ENCODE peak calls at places on chromosome 11, in nine cellular contexts. One of them, this sample, is unnamed.

GRCh38 chr11:126482586-126483108 is 127.2 kb downstream of the ST3GAL4 start:
- DNase-seq in NCI-H2029: no peak
- DNase-seq in CD8-positive, alpha-beta T cell: no peak
- DNase-seq in cortex of kidney: no peak
- DNase-seq in AG20443: no peak
- DNase-seq in lower lobe of right lung: no peak
- DNase-seq in AML-193: no peak
- DNase-seq in memory B cell: no peak
- DNase-seq in GM13976: no peak
- DNase-seq in this sample: no peak

GRCh38 chr11:6813651-6814050 is 14.2 kb upstream of the OR6A2 start:
- DNase-seq in AML-193: no peak
- DNase-seq in GM13976: no peak
- DNase-seq in memory B cell: no peak
- DNase-seq in NCI-H2029: no peak
- DNase-seq in cortex of kidney: no peak
- DNase-seq in AG20443: no peak
- DNase-seq in CD8-positive, alpha-beta T cell: no peak
- DNase-seq in lower lobe of right lung: no peak
- DNase-seq in this sample: no peak

GRCh38 chr11:12864316-12865156 is 144.6 kb upstream of the RASSF10 start:
- DNase-seq in GM13976: no peak
- DNase-seq in AML-193: no peak
- DNase-seq in CD8-positive, alpha-beta T cell: peak
- DNase-seq in lower lobe of right lung: no peak
- DNase-seq in NCI-H2029: peak
- DNase-seq in memory B cell: no peak
- DNase-seq in AG20443: no peak
- DNase-seq in cortex of kidney: no peak
- DNase-seq in this sample: no peak

GRCh38 chr11:69660001-69660500 is 15.1 kb downstream of the LTO1 start:
- DNase-seq in CD8-positive, alpha-beta T cell: no peak
- DNase-seq in lower lobe of right lung: peak
- DNase-seq in memory B cell: no peak
- DNase-seq in cortex of kidney: no peak
- DNase-seq in AML-193: no peak
- DNase-seq in AG20443: no peak
- DNase-seq in NCI-H2029: no peak
- DNase-seq in GM13976: no peak
- DNase-seq in this sample: no peak

GRCh38 chr11:116972692-116973091 is 125.5 kb downstream of the SIK3 start:
- DNase-seq in lower lobe of right lung: no peak
- DNase-seq in GM13976: no peak
- DNase-seq in AG20443: no peak
- DNase-seq in NCI-H2029: no peak
- DNase-seq in cortex of kidney: no peak
- DNase-seq in CD8-positive, alpha-beta T cell: no peak
- DNase-seq in AML-193: no peak
- DNase-seq in memory B cell: no peak
- DNase-seq in this sample: peak

GRCh38 chr11:13962562-13963168 is at the start of gene SPON1:
- DNase-seq in CD8-positive, alpha-beta T cell: peak
- DNase-seq in AML-193: no peak
- DNase-seq in NCI-H2029: no peak
- DNase-seq in cortex of kidney: no peak
- DNase-seq in lower lobe of right lung: peak
- DNase-seq in GM13976: peak
- DNase-seq in memory B cell: no peak
- DNase-seq in AG20443: peak
- DNase-seq in this sample: no peak

GRCh38 chr11:128323381-128323780 is 264.0 kb downstream of the ETS1 start:
- DNase-seq in CD8-positive, alpha-beta T cell: peak
- DNase-seq in NCI-H2029: no peak
- DNase-seq in GM13976: peak
- DNase-seq in memory B cell: peak
- DNase-seq in AML-193: no peak
- DNase-seq in lower lobe of right lung: no peak
- DNase-seq in AG20443: peak
- DNase-seq in cortex of kidney: no peak
- DNase-seq in this sample: no peak

GRCh38 chr11:76265771-76266241 is 59.5 kb upstream of the WNT11 start:
- DNase-seq in NCI-H2029: no peak
- DNase-seq in AG20443: peak
- DNase-seq in CD8-positive, alpha-beta T cell: no peak
- DNase-seq in GM13976: no peak
- DNase-seq in AML-193: no peak
- DNase-seq in memory B cell: no peak
- DNase-seq in cortex of kidney: no peak
- DNase-seq in lower lobe of right lung: no peak
- DNase-seq in this sample: no peak

GRCh38 chr11:71322861-71323582 is 70.6 kb upstream of the SHANK2 start:
- DNase-seq in AG20443: no peak
- DNase-seq in CD8-positive, alpha-beta T cell: no peak
- DNase-seq in NCI-H2029: no peak
- DNase-seq in lower lobe of right lung: no peak
- DNase-seq in GM13976: no peak
- DNase-seq in AML-193: no peak
- DNase-seq in cortex of kidney: no peak
- DNase-seq in memory B cell: no peak
- DNase-seq in this sample: no peak

GRCh38 chr11:75270896-75271415 is 30.4 kb downstream of the TPBGL start:
- DNase-seq in AML-193: peak
- DNase-seq in memory B cell: no peak
- DNase-seq in CD8-positive, alpha-beta T cell: no peak
- DNase-seq in AG20443: peak
- DNase-seq in GM13976: no peak
- DNase-seq in lower lobe of right lung: no peak
- DNase-seq in NCI-H2029: no peak
- DNase-seq in cortex of kidney: no peak
- DNase-seq in this sample: no peak

GRCh38 chr11:113613619-113614018 is 92.5 kb downstream of the TMPRSS5 start:
- DNase-seq in cortex of kidney: no peak
- DNase-seq in AML-193: peak
- DNase-seq in AG20443: no peak
- DNase-seq in GM13976: no peak
- DNase-seq in memory B cell: no peak
- DNase-seq in NCI-H2029: no peak
- DNase-seq in lower lobe of right lung: no peak
- DNase-seq in CD8-positive, alpha-beta T cell: no peak
- DNase-seq in this sample: no peak

GRCh38 chr11:65290448-65291165 is 24.1 kb upstream of the CDC42EP2 start:
- DNase-seq in NCI-H2029: no peak
- DNase-seq in CD8-positive, alpha-beta T cell: no peak
- DNase-seq in AG20443: peak
- DNase-seq in memory B cell: no peak
- DNase-seq in AML-193: peak
- DNase-seq in lower lobe of right lung: peak
- DNase-seq in GM13976: peak
- DNase-seq in cortex of kidney: no peak
- DNase-seq in this sample: peak

GRCh38 chr11:110219011-110219785 is 77.2 kb downstream of the RDX start:
- DNase-seq in AG20443: no peak
- DNase-seq in NCI-H2029: no peak
- DNase-seq in lower lobe of right lung: no peak
- DNase-seq in memory B cell: no peak
- DNase-seq in CD8-positive, alpha-beta T cell: no peak
- DNase-seq in AML-193: no peak
- DNase-seq in GM13976: no peak
- DNase-seq in cortex of kidney: no peak
- DNase-seq in this sample: no peak

GRCh38 chr11:92552942-92553341 is 328.3 kb downstream of the FAT3 start:
- DNase-seq in AG20443: no peak
- DNase-seq in AML-193: no peak
- DNase-seq in memory B cell: no peak
- DNase-seq in CD8-positive, alpha-beta T cell: no peak
- DNase-seq in GM13976: no peak
- DNase-seq in cortex of kidney: no peak
- DNase-seq in NCI-H2029: no peak
- DNase-seq in lower lobe of right lung: no peak
- DNase-seq in this sample: no peak

GRCh38 chr11:45890886-45891550 is 5.6 kb downstream of the MAPK8IP1 start:
- DNase-seq in memory B cell: no peak
- DNase-seq in NCI-H2029: no peak
- DNase-seq in cortex of kidney: no peak
- DNase-seq in AML-193: no peak
- DNase-seq in AG20443: no peak
- DNase-seq in lower lobe of right lung: no peak
- DNase-seq in GM13976: no peak
- DNase-seq in CD8-positive, alpha-beta T cell: no peak
- DNase-seq in this sample: no peak

GRCh38 chr11:64726211-64726641 is 3.2 kb upstream of the NRXN2 start:
- DNase-seq in AG20443: no peak
- DNase-seq in memory B cell: no peak
- DNase-seq in lower lobe of right lung: no peak
- DNase-seq in NCI-H2029: no peak
- DNase-seq in AML-193: no peak
- DNase-seq in cortex of kidney: no peak
- DNase-seq in CD8-positive, alpha-beta T cell: no peak
- DNase-seq in GM13976: no peak
- DNase-seq in this sample: no peak

GRCh38 chr11:76030286-76030685 is 176.0 kb downstream of the WNT11 start:
- DNase-seq in cortex of kidney: no peak
- DNase-seq in lower lobe of right lung: no peak
- DNase-seq in GM13976: no peak
- DNase-seq in AML-193: no peak
- DNase-seq in memory B cell: no peak
- DNase-seq in NCI-H2029: no peak
- DNase-seq in CD8-positive, alpha-beta T cell: no peak
- DNase-seq in AG20443: no peak
- DNase-seq in this sample: no peak

GRCh38 chr11:102252339-102252891 is 64.9 kb upstream of the BIRC3 start:
- DNase-seq in lower lobe of right lung: no peak
- DNase-seq in GM13976: no peak
- DNase-seq in CD8-positive, alpha-beta T cell: no peak
- DNase-seq in AML-193: no peak
- DNase-seq in NCI-H2029: no peak
- DNase-seq in memory B cell: no peak
- DNase-seq in cortex of kidney: no peak
- DNase-seq in AG20443: peak
- DNase-seq in this sample: no peak

GRCh38 chr11:19723572-19724342 is 11.1 kb downstream of the NAV2 start:
- DNase-seq in NCI-H2029: no peak
- DNase-seq in memory B cell: no peak
- DNase-seq in lower lobe of right lung: peak
- DNase-seq in cortex of kidney: no peak
- DNase-seq in AG20443: peak
- DNase-seq in CD8-positive, alpha-beta T cell: peak
- DNase-seq in GM13976: no peak
- DNase-seq in AML-193: no peak
- DNase-seq in this sample: no peak

GRCh38 chr11:62124186-62125113 is 639 bp downstream of the INCENP start:
- DNase-seq in GM13976: peak
- DNase-seq in AML-193: no peak
- DNase-seq in AG20443: peak
- DNase-seq in lower lobe of right lung: no peak
- DNase-seq in NCI-H2029: no peak
- DNase-seq in memory B cell: no peak
- DNase-seq in CD8-positive, alpha-beta T cell: no peak
- DNase-seq in cortex of kidney: no peak
- DNase-seq in this sample: peak

GRCh38 chr11:62980133-62980760 is 4.5 kb downstream of the SLC22A6 start:
- DNase-seq in AG20443: no peak
- DNase-seq in lower lobe of right lung: no peak
- DNase-seq in CD8-positive, alpha-beta T cell: no peak
- DNase-seq in GM13976: no peak
- DNase-seq in AML-193: no peak
- DNase-seq in memory B cell: no peak
- DNase-seq in cortex of kidney: no peak
- DNase-seq in NCI-H2029: no peak
- DNase-seq in this sample: no peak

GRCh38 chr11:114290503-114291239 is 5.5 kb upstream of the NNMT start:
- DNase-seq in AML-193: no peak
- DNase-seq in NCI-H2029: no peak
- DNase-seq in memory B cell: no peak
- DNase-seq in CD8-positive, alpha-beta T cell: no peak
- DNase-seq in cortex of kidney: no peak
- DNase-seq in lower lobe of right lung: no peak
- DNase-seq in GM13976: no peak
- DNase-seq in AG20443: no peak
- DNase-seq in this sample: no peak

GRCh38 chr11:72634472-72635095 is 39.6 kb downstream of the PDE2A start:
- DNase-seq in cortex of kidney: no peak
- DNase-seq in AML-193: no peak
- DNase-seq in NCI-H2029: no peak
- DNase-seq in CD8-positive, alpha-beta T cell: no peak
- DNase-seq in memory B cell: no peak
- DNase-seq in lower lobe of right lung: no peak
- DNase-seq in AG20443: no peak
- DNase-seq in GM13976: no peak
- DNase-seq in this sample: no peak